ENCODE peak calls at places on chromosomes 7 and 10, in nine cellular contexts. I is tibial artery; C is astrocyte of the spinal cord; P is HS-5; F is NCI-H1694 treated with DMSO at 0.1 percent for 48 hours; T is stimulated activated CD4-positive, alpha-beta T cell treated with anti-CD3 and anti-CD28 coated beads, Interleukin-1b, Interleukin-23, amount 100 ng/mL, for 1 hour; Q is glutamatergic neuron; L is NCI-H69; K is EL. E is an unnamed sample.

GRCh38 chr10:122267849-122268737 is 3.0 kb upstream of the BTBD16 start:
- DNase-seq in I (peak; percentile 43), C (peak; percentile 29), P (no peak), F (peak; percentile 3), T (no peak), Q (peak; percentile 81), L (peak; percentile 35), K (peak; percentile 46), E (peak; percentile 67)

GRCh38 chr10:103396789-103397087 is 312 bp downstream of the PDCD11 start:
- DNase-seq in I (no peak), C (no peak), P (no peak), F (no peak), T (no peak), Q (no peak), L (no peak), K (no peak), E (no peak)

GRCh38 chr7:32506266-32507054 is 11.2 kb downstream of the AVL9 start:
- DNase-seq in I (no peak), C (peak; percentile 86), P (peak; percentile 88), F (no peak), T (no peak), Q (no peak), L (no peak), K (peak; percentile 90), E (peak; percentile 30)

GRCh38 chr10:78600740-78601139 is 468.0 kb upstream of the ZMIZ1 start:
- DNase-seq in I (no peak), C (peak; percentile 31), P (no peak), F (no peak), T (no peak), Q (no peak), L (no peak), K (no peak), E (no peak)

GRCh38 chr10:80705899-80706298 is 168.2 kb downstream of the SH2D4B start:
- DNase-seq in I (no peak), C (no peak), P (no peak), F (no peak), T (no peak), Q (no peak), L (no peak), K (no peak), E (no peak)

GRCh38 chr10:125264752-125265578 is 104.6 kb upstream of the CTBP2 start:
- DNase-seq in I (no peak), C (no peak), P (no peak), F (no peak), T (no peak), Q (no peak), L (no peak), K (no peak), E (no peak)

GRCh38 chr7:127885843-127886242 is 145.4 kb downstream of the LRRC4 start:
- DNase-seq in I (peak; percentile 51), C (peak; percentile 66), P (no peak), F (peak; percentile 86), T (no peak), Q (no peak), L (peak; percentile 86), K (peak; percentile 82), E (peak; percentile 60)

GRCh38 chr7:78850093-78850740 is 603.2 kb downstream of the MAGI2 start:
- DNase-seq in I (no peak), C (no peak), P (no peak), F (no peak), T (no peak), Q (no peak), L (peak; percentile 43), K (no peak), E (no peak)

GRCh38 chr7:134347567-134347966 is 30.8 kb upstream of the SLC35B4 start:
- DNase-seq in I (no peak), C (no peak), P (no peak), F (no peak), T (no peak), Q (no peak), L (no peak), K (no peak), E (no peak)

GRCh38 chr7:45068236-45069023 is 20.3 kb downstream of the NACAD start:
- DNase-seq in I (no peak), C (no peak), P (no peak), F (no peak), T (no peak), Q (no peak), L (no peak), K (no peak), E (no peak)

GRCh38 chr7:5296627-5297226 is 14.0 kb downstream of the SLC29A4 start:
- DNase-seq in I (no peak), C (no peak), P (no peak), F (no peak), T (peak; percentile 34), Q (peak; percentile 86), L (peak; percentile 91), K (no peak), E (peak; percentile 27)

GRCh38 chr10:31724296-31724695 is 204.3 kb downstream of the ARHGAP12 start:
- DNase-seq in I (no peak), C (no peak), P (no peak), F (no peak), T (no peak), Q (no peak), L (no peak), K (no peak), E (no peak)

GRCh38 chr7:38317457-38318037 is 44.1 kb upstream of the TARP start:
- DNase-seq in I (no peak), C (no peak), P (no peak), F (no peak), T (no peak), Q (no peak), L (no peak), K (no peak), E (no peak)

GRCh38 chr7:4479367-4480039 is 202.6 kb upstream of the FOXK1 start:
- DNase-seq in I (no peak), C (peak; percentile 31), P (peak; percentile 32), F (peak; percentile 36), T (no peak), Q (peak; percentile 51), L (peak; percentile 93), K (peak; percentile 4), E (peak; percentile 82)

GRCh38 chr7:4715385-4715770 is 33.3 kb downstream of the FOXK1 start:
- DNase-seq in I (peak; percentile 70), C (peak; percentile 86), P (no peak), F (no peak), T (no peak), Q (no peak), L (no peak), K (no peak), E (no peak)

GRCh38 chr10:112919721-112920120 is 30.3 kb upstream of the TCF7L2 start:
- DNase-seq in I (no peak), C (peak; percentile 55), P (peak; percentile 80), F (no peak), T (no peak), Q (no peak), L (no peak), K (peak; percentile 89), E (peak; percentile 38)

GRCh38 chr10:22723343-22723779 is 9.0 kb upstream of the PIP4K2A start:
- DNase-seq in I (no peak), C (no peak), P (no peak), F (no peak), T (no peak), Q (no peak), L (no peak), K (no peak), E (no peak)

GRCh38 chr10:129031233-129032150 is 435.5 kb upstream of the MGMT start:
- DNase-seq in I (peak; percentile 46), C (peak; percentile 5), P (no peak), F (no peak), T (no peak), Q (peak; percentile 87), L (peak; percentile 6), K (no peak), E (peak; percentile 80)

GRCh38 chr10:23096814-23097549 is 1.6 kb downstream of the MSRB2 start:
- DNase-seq in I (peak; percentile 28), C (peak; percentile 43), P (no peak), F (no peak), T (no peak), Q (no peak), L (no peak), K (peak; percentile 43), E (peak; percentile 13)

GRCh38 chr10:132907901-132908620 is 34.3 kb downstream of the CFAP46 start:
- DNase-seq in I (peak; percentile 17), C (no peak), P (no peak), F (no peak), T (no peak), Q (no peak), L (no peak), K (no peak), E (no peak)

GRCh38 chr10:110207805-110208613 is 604 bp downstream of the MXI1 start:
- DNase-seq in I (peak; percentile 36), C (peak; percentile 28), P (no peak), F (peak; percentile 10), T (no peak), Q (peak; percentile 61), L (peak; percentile 51), K (peak; percentile 43), E (peak; percentile 25)

GRCh38 chr10:66639351-66639750 is 286.5 kb upstream of the LRRTM3 start:
- DNase-seq in I (no peak), C (peak; percentile 38), P (peak; percentile 66), F (no peak), T (no peak), Q (no peak), L (no peak), K (peak; percentile 75), E (no peak)

GRCh38 chr7:4078580-4078979 is 603.5 kb upstream of the FOXK1 start:
- DNase-seq in I (no peak), C (no peak), P (no peak), F (no peak), T (no peak), Q (no peak), L (no peak), K (no peak), E (no peak)

GRCh38 chr10:75940742-75941141 is 509.3 kb downstream of the LRMDA start:
- DNase-seq in I (no peak), C (no peak), P (no peak), F (no peak), T (no peak), Q (no peak), L (no peak), K (no peak), E (no peak)

GRCh38 chr7:30845426-30846135 is 66.1 kb upstream of the AQP1 start:
- DNase-seq in I (peak; percentile 71), C (peak; percentile 33), P (peak; percentile 4), F (peak; percentile 9), T (no peak), Q (peak; percentile 65), L (no peak), K (peak; percentile 53), E (peak; percentile 36)

GRCh38 chr7:128201690-128202085 is 39.4 kb upstream of the LEP start:
- DNase-seq in I (no peak), C (no peak), P (no peak), F (no peak), T (no peak), Q (no peak), L (no peak), K (no peak), E (no peak)

GRCh38 chr10:106566871-106567270 is 597.6 kb downstream of the SORCS1 start:
- DNase-seq in I (no peak), C (no peak), P (no peak), F (no peak), T (no peak), Q (no peak), L (no peak), K (no peak), E (no peak)

GRCh38 chr7:142868881-142869415 is 14.1 kb downstream of the EPHB6 start:
- DNase-seq in I (no peak), C (no peak), P (no peak), F (no peak), T (no peak), Q (no peak), L (no peak), K (no peak), E (no peak)

GRCh38 chr7:28811990-28812389 is 146.1 kb downstream of the TRIL start:
- DNase-seq in I (no peak), C (no peak), P (no peak), F (peak; percentile 40), T (no peak), Q (no peak), L (peak; percentile 59), K (no peak), E (no peak)

GRCh38 chr10:33783078-33783477 is 448.6 kb upstream of the NRP1 start:
- DNase-seq in I (no peak), C (no peak), P (no peak), F (no peak), T (no peak), Q (no peak), L (no peak), K (no peak), E (no peak)

GRCh38 chr7:157949711-157950110 is 612.9 kb downstream of the DNAJB6 start:
- DNase-seq in I (no peak), C (peak; percentile 2), P (no peak), F (no peak), T (no peak), Q (no peak), L (no peak), K (no peak), E (no peak)